ENCODE peak calls at places on chromosomes 2 and 18, in six cellular contexts. T is anterior cingulate cortex; X is transverse colon; G is GM06990; S is activated naive CD8-positive, alpha-beta T cell treated with anti-CD3 and anti-CD28 coated beads, Interleukin-2, amount 50 U/mL, for 24 hours; W is GM20000. Q is an unnamed sample.

GRCh38 chr2:120763516-120763915 is 27.8 kb downstream of the GLI2 start:
- DNase-seq in T (no peak), X (peak), G (no peak), S (no peak), W (no peak), Q (peak)

GRCh38 chr2:77228379-77228778 is 293.8 kb downstream of the LRRTM4 start:
- DNase-seq in T (no peak), X (no peak), G (no peak), S (no peak), W (no peak), Q (no peak)

GRCh38 chr2:46045888-46046287 is 251.3 kb upstream of the EPAS1 start:
- DNase-seq in T (no peak), X (no peak), G (no peak), S (no peak), W (no peak), Q (no peak)

GRCh38 chr2:37355735-37356134 is 11.3 kb downstream of the QPCT start:
- DNase-seq in T (no peak), X (peak), G (no peak), S (no peak), W (no peak), Q (no peak)

GRCh38 chr2:98372121-98372520 is 25.9 kb downstream of the CNGA3 start:
- DNase-seq in T (no peak), X (no peak), G (no peak), S (no peak), W (no peak), Q (no peak)

GRCh38 chr2:64595397-64596160 is 58.1 kb downstream of the SERTAD2 start:
- DNase-seq in T (no peak), X (peak), G (no peak), S (no peak), W (no peak), Q (no peak)

GRCh38 chr2:6926071-6926732 is 9.0 kb downstream of the RNF144A start:
- DNase-seq in T (no peak), X (no peak), G (no peak), S (no peak), W (no peak), Q (no peak)

GRCh38 chr2:159795781-159796667 is 2.0 kb downstream of the CD302 start:
- DNase-seq in T (no peak), X (no peak), G (no peak), S (no peak), W (no peak), Q (no peak)

GRCh38 chr2:37631292-37631691 is 40.1 kb downstream of the CDC42EP3 start:
- DNase-seq in T (no peak), X (no peak), G (no peak), S (no peak), W (no peak), Q (no peak)

GRCh38 chr2:79512442-79513401 is at the start of gene CTNNA2:
- DNase-seq in T (peak), X (peak), G (peak), S (peak), W (peak), Q (peak)

GRCh38 chr18:60047556-60047955 is 147.8 kb downstream of the PMAIP1 start:
- DNase-seq in T (no peak), X (no peak), G (no peak), S (no peak), W (no peak), Q (no peak)

GRCh38 chr2:46951290-46952064 is 35.9 kb upstream of the MCFD2 start:
- DNase-seq in T (no peak), X (no peak), G (no peak), S (no peak), W (no peak), Q (no peak)

GRCh38 chr18:79965119-79965902 is 868 bp downstream of the HSBP1L1 start:
- DNase-seq in T (no peak), X (peak), G (peak), S (peak), W (no peak), Q (peak)

GRCh38 chr2:230205034-230205433 is 14.8 kb downstream of the SP110 start:
- DNase-seq in T (no peak), X (no peak), G (no peak), S (no peak), W (no peak), Q (no peak)

GRCh38 chr18:13377496-13377895 is 158.9 kb downstream of the LDLRAD4 start:
- DNase-seq in T (no peak), X (no peak), G (no peak), S (peak), W (peak), Q (no peak)

GRCh38 chr18:55763298-55763697 is 175.3 kb upstream of the TCF4 start:
- DNase-seq in T (no peak), X (no peak), G (no peak), S (no peak), W (no peak), Q (no peak)

GRCh38 chr2:47288864-47289263 is 114.1 kb upstream of the MSH2 start:
- DNase-seq in T (no peak), X (no peak), G (no peak), S (no peak), W (no peak), Q (no peak)

GRCh38 chr2:65128297-65129190 is 1.4 kb downstream of the RAB1A start:
- DNase-seq in T (no peak), X (no peak), G (no peak), S (no peak), W (no peak), Q (peak)

GRCh38 chr2:5121677-5122076 is 570.5 kb upstream of the SOX11 start:
- DNase-seq in T (no peak), X (no peak), G (no peak), S (no peak), W (no peak), Q (no peak)

GRCh38 chr2:108169982-108170625 is 69.7 kb upstream of the SULT1C3 start:
- DNase-seq in T (no peak), X (no peak), G (no peak), S (no peak), W (peak), Q (no peak)

GRCh38 chr2:217258170-217258569 is 398.3 kb upstream of the TNP1 start:
- DNase-seq in T (no peak), X (no peak), G (no peak), S (no peak), W (no peak), Q (no peak)

GRCh38 chr2:216560695-216561370 is 62.2 kb downstream of the RPL37A start:
- DNase-seq in T (no peak), X (no peak), G (no peak), S (no peak), W (no peak), Q (no peak)

GRCh38 chr18:42644729-42645131 is 470.8 kb downstream of the RIT2 start:
- DNase-seq in T (no peak), X (no peak), G (no peak), S (no peak), W (no peak), Q (no peak)

Q was measured in mucosa of descending colon.